ENCODE peak calls at places on chromosomes 3 and 15, in eight cellular contexts. J is effector memory CD4-positive, alpha-beta T cell; G is psoas muscle; T is A549; H is CD8-positive, alpha-beta T cell; N is fibroblast of lung; L is uterus; A is heart left ventricle. P is an unnamed sample. For H3K4me1, the result is how much of the 10 kb centered on the place peaks cover.

GRCh38 chr15:39468828-39469227 is 112.1 kb upstream of the THBS1 start:
- DNase-seq in J (no peak), G (no peak), T (no peak), H (no peak), N (no peak), L (no peak), A (no peak), P (no peak)

GRCh38 chr3:196569003-196569516 is 600 bp downstream of the FBXO45 start:
- DNase-seq in J (peak), G (peak), T (peak), H (peak), N (peak), L (no peak), A (peak), P (peak)

GRCh38 chr15:83205725-83206324 is 1.8 kb downstream of the HDGFL3 start:
- DNase-seq in J (no peak), G (no peak), T (no peak), H (no peak), N (peak), L (no peak), A (no peak), P (no peak)

GRCh38 chr3:56854856-56855620 is 53.3 kb upstream of the ARHGEF3 start:
- DNase-seq in J (no peak), G (no peak), T (no peak), H (no peak), N (no peak), L (no peak), A (no peak), P (no peak)

GRCh38 chr3:37779289-37780152 is 82.2 kb upstream of the CTDSPL start:
- DNase-seq in J (no peak), G (no peak), T (peak), H (no peak), N (peak), L (no peak), A (no peak), P (no peak)

GRCh38 chr3:16173696-16174355 is 654 bp upstream of the GALNT15 start:
- DNase-seq in J (no peak), G (no peak), T (no peak), H (no peak), N (peak), L (no peak), A (no peak), P (no peak)

GRCh38 chr3:159785276-159785675 is 203.4 kb upstream of the IL12A start:
- DNase-seq in J (no peak), G (no peak), T (peak), H (no peak), N (peak), L (no peak), A (no peak), P (no peak)

GRCh38 chr15:90451215-90451850 is 63.3 kb downstream of the IQGAP1 start:
- DNase-seq in J (no peak), G (no peak), T (peak), H (no peak), N (peak), L (no peak), A (no peak), P (no peak)

GRCh38 chr3:54518011-54518675 is 395.8 kb downstream of the CACNA2D3 start:
- DNase-seq in J (no peak), G (no peak), T (no peak), H (no peak), N (no peak), L (no peak), A (no peak), P (no peak)

GRCh38 chr3:175726228-175726627 is 867.1 kb downstream of the NAALADL2 start:
- DNase-seq in J (no peak), G (no peak), T (no peak), H (no peak), N (no peak), L (no peak), A (no peak), P (no peak)

GRCh38 chr15:99181544-99181943 is 67.8 kb downstream of the TTC23 start:
- DNase-seq in J (no peak), G (peak), T (no peak), H (no peak), N (no peak), L (peak), A (peak), P (no peak)

GRCh38 chr15:40939909-40940801 is 11.0 kb downstream of the DLL4 start:
- DNase-seq in J (no peak), G (peak), T (no peak), H (no peak), N (no peak), L (no peak), A (no peak), P (peak)

GRCh38 chr3:101854608-101855304 is 5.4 kb downstream of the NFKBIZ start:
- DNase-seq in J (no peak), G (no peak), T (peak), H (no peak), N (no peak), L (no peak), A (no peak), P (no peak)

GRCh38 chr3:143559291-143559690 is 289.0 kb downstream of the SLC9A9 start:
- DNase-seq in J (no peak), G (no peak), T (no peak), H (no peak), N (no peak), L (no peak), A (no peak), P (no peak)

GRCh38 chr3:133007601-133008000 is 30.6 kb upstream of the TMEM108 start:
- DNase-seq in J (no peak), G (no peak), T (no peak), H (no peak), N (no peak), L (no peak), A (no peak), P (no peak)

GRCh38 chr15:85408270-85408746 is 27.9 kb downstream of the AKAP13 start:
- DNase-seq in J (no peak), G (no peak), T (no peak), H (no peak), N (no peak), L (no peak), A (no peak), P (no peak)

GRCh38 chr3:152276688-152277087 is 8.0 kb downstream of the MBNL1 start:
- DNase-seq in J (no peak), G (no peak), T (no peak), H (no peak), N (no peak), L (no peak), A (no peak), P (no peak)

DNA sequence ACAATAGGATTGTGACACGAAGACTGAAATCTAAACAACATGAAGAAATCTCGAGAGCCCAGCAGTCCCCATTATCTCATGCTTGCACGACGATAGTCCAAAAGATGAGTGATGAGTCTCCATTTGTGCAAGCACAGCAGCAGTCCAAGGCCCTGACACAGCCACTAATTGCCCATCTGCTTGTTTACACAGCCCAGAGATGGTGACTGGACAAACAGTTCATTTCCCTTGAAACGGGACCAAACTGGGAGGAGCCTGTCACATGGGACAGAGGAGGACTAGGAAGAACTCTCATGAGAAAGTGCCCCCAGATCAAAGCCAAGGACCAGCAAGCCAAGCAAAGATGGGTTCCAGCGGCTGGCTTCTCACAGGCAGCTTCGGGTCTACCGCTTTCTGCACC is 121.0 kb downstream of the GREM1 start:
- DNase-seq in J (no peak), G (peak), T (peak), H (no peak), N (peak), L (no peak), A (no peak), P (no peak)
- H3K4me1 ChIP-seq in J (under half), G (under half), T (under half), H (under half), N (under half), L (under half), A (under half), P (under half)

GRCh38 chr3:158770254-158771017 is 31.4 kb upstream of the MFSD1 start:
- DNase-seq in J (no peak), G (no peak), T (peak), H (no peak), N (peak), L (no peak), A (no peak), P (no peak)

GRCh38 chr3:158771577-158771976 is 30.3 kb upstream of the MFSD1 start:
- DNase-seq in J (no peak), G (no peak), T (peak), H (no peak), N (no peak), L (no peak), A (no peak), P (no peak)

GRCh38 chr3:158769519-158770253 is 32.2 kb upstream of the MFSD1 start:
- DNase-seq in J (no peak), G (no peak), T (no peak), H (no peak), N (no peak), L (no peak), A (no peak), P (no peak)

GRCh38 chr3:158771982-158772381 is 29.9 kb upstream of the MFSD1 start:
- DNase-seq in J (no peak), G (no peak), T (no peak), H (no peak), N (no peak), L (no peak), A (no peak), P (no peak)

DNA sequence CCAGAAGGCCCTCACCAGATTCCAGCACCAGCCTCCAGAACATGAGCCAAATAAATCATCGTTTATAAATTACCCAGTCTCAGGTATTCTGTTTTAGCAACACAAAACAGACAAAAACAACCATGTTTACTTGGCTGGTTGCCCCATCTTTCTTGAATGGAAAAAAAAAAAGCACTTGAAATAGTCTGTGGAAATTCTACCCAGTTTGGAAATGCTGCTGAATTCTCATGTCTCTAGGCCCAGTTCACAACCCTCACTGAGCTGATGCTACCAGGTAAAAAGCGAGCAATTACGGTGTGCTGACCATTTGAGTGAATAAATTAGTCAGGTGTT is 30.9 kb upstream of the MFSD1 start:
- DNase-seq in J (no peak), G (no peak), T (no peak), H (no peak), N (no peak), L (no peak), A (no peak), P (no peak)
- H3K27ac ChIP-seq in J (no peak), G (no peak), T (peak), H (no peak), N (no peak), L (peak), A (no peak), P (no peak)

GRCh38 chr3:130656627-130657026 is 90.0 kb downstream of the PIK3R4 start:
- DNase-seq in J (no peak), G (no peak), T (no peak), H (no peak), N (no peak), L (peak), A (no peak), P (no peak)

GRCh38 chr3:130661116-130661515 is 85.5 kb downstream of the PIK3R4 start:
- DNase-seq in J (no peak), G (no peak), T (no peak), H (no peak), N (peak), L (no peak), A (no peak), P (no peak)

GRCh38 chr3:130662407-130663028 is 84.1 kb downstream of the PIK3R4 start:
- DNase-seq in J (no peak), G (no peak), T (no peak), H (no peak), N (peak), L (peak), A (no peak), P (no peak)

GRCh38 chr3:130658666-130659065 is 88.0 kb downstream of the PIK3R4 start:
- DNase-seq in J (no peak), G (no peak), T (no peak), H (no peak), N (peak), L (peak), A (no peak), P (no peak)
- H3K4me1 ChIP-seq in J (under half), G (under half), T (under half), H (under half), N (under half), L (under half), A (under half), P (under half)

GRCh38 chr15:65405793-65406192 is 17.0 kb downstream of the IGDCC4 start:
- DNase-seq in J (no peak), G (peak), T (no peak), H (no peak), N (no peak), L (no peak), A (no peak), P (no peak)
- H3K27ac ChIP-seq in J (no peak), G (peak), T (no peak), H (no peak), N (no peak), L (no peak), A (no peak), P (no peak)

GRCh38 chr15:78069052-78069414 is 8.5 kb downstream of the TBC1D2B start:
- DNase-seq in J (no peak), G (no peak), T (no peak), H (no peak), N (no peak), L (no peak), A (no peak), P (no peak)

GRCh38 chr15:78072080-78072892 is 5.2 kb downstream of the TBC1D2B start:
- DNase-seq in J (no peak), G (no peak), T (no peak), H (no peak), N (peak), L (peak), A (no peak), P (no peak)

GRCh38 chr15:78069630-78070029 is 7.9 kb downstream of the TBC1D2B start:
- DNase-seq in J (no peak), G (no peak), T (no peak), H (no peak), N (no peak), L (no peak), A (no peak), P (no peak)

GRCh38 chr15:78071378-78071777 is 6.1 kb downstream of the TBC1D2B start:
- DNase-seq in J (no peak), G (no peak), T (no peak), H (no peak), N (no peak), L (no peak), A (no peak), P (no peak)

DNA sequence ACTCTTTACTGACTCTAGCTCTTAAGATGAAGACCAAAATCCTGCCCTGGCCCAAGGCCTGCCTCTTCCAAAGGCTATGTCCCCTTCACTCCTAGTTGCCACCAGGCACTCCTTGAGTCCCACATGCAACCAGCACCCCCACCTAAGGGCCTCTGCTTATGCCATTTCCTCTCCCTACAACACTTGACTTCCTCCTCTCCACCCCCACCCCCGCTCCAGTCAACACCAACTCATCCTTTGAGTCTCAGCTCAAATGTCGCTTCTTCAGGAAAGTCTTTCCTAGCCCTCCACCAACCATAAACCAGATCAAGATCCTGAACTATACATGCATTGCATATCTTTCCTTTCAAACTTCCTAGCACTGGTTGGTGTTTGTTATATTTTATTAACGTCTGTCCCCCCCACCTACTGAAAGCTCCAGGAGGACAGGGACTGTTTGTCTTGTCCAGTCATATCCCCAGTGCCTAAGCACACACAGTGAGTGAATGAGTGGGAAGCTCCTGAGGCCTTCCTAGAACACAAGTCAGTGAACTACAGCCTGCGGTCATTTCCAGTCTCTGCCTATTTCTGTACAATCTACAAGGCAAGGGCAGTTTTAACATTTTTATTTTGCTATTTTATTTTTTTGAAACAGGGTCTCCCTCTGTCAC is 7.3 kb downstream of the TBC1D2B start:
- DNase-seq in J (no peak), G (no peak), T (no peak), H (no peak), N (no peak), L (no peak), A (no peak), P (no peak)
- H3K4me1 ChIP-seq in J (half or more), G (half or more), T (under half), H (half or more), N (half or more), L (under half), A (under half), P (half or more)

DNA sequence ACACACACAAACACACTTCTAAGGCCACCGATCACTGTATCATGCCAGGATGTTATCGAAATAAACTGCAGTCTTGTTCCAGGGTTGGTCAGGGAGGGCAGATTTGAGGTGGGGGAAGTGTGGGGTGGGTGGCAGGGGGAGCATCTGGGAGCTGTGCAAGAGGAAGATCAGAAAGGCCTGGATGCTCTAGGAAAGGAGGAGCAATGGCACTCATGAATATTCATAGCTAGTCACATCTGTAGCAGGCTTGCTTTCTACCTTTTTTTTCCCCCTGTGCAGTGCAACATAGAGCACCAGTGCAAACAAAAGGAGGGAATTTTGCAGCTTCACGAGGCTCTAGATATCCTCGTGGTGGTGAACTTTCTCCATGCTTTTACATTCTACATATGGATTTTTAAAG is 84.9 kb downstream of the MEIS2 start:
- DNase-seq in J (no peak), G (no peak), T (no peak), H (no peak), N (peak), L (no peak), A (no peak), P (no peak)
- H3K27ac ChIP-seq in J (no peak), G (no peak), T (no peak), H (no peak), N (peak), L (peak), A (peak), P (no peak)

GRCh38 chr3:107239703-107240102 is 137.5 kb upstream of the CCDC54 start:
- DNase-seq in J (no peak), G (no peak), T (no peak), H (no peak), N (no peak), L (no peak), A (no peak), P (no peak)

GRCh38 chr3:107238787-107239186 is 138.5 kb upstream of the CCDC54 start:
- DNase-seq in J (no peak), G (no peak), T (no peak), H (no peak), N (no peak), L (no peak), A (no peak), P (no peak)

GRCh38 chr3:107241217-107241616 is 136.0 kb upstream of the CCDC54 start:
- DNase-seq in J (no peak), G (no peak), T (peak), H (no peak), N (peak), L (peak), A (peak), P (no peak)

GRCh38 chr3:107242579-107242978 is 134.7 kb upstream of the CCDC54 start:
- DNase-seq in J (no peak), G (no peak), T (no peak), H (no peak), N (no peak), L (no peak), A (no peak), P (no peak)

DNA sequence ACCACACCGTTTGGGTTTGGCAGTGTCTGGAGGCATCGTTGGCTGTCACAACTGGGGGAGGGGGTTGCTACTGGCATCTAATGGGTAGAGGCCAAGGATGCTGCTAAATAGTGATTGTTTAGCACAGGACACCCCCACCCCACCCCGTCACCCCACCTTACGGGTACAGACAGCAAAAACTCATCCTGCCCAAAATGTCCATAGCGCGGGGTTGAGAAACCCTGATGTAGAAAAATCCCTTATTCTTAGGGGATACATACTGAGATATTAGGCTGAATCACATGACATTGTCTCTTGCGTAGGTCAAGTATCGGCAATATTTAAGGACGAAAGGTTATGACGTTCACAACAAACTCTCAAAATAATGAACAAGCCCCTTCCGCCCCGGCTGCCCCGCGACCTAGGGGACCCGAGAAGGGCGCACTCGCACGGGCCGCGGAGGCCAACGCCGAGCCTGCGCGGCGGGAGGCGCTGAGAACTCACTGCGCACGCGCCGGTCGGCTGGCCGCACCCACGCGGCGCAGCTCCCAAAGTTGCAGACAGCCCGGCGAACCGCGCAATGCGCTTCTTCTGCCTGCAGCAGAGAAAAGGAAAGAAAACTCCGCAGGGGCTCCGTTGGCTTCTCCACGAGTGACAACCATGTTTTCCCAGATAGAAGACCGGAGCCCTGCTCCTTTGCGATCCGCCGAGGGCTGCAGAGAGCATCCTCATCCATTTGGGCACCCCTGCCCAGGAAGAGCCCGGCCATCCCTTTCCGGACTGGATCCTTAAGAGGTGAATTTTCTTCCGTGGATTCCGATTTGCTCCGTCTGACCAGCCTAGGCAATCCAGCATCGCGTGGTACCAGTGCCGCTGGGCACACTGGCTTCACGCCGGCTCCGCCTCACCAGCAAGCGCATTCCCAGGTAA is 136.8 kb upstream of the CCDC54 start:
- DNase-seq in J (peak), G (peak), T (peak), H (peak), N (peak), L (peak), A (peak), P (peak)
- H3K4me1 ChIP-seq in J (under half), G (under half), T (under half), H (under half), N (under half), L (under half), A (under half), P (under half)

GRCh38 chr3:25884981-25885380 is 95.1 kb downstream of the OXSM start:
- DNase-seq in J (no peak), G (no peak), T (no peak), H (no peak), N (no peak), L (no peak), A (no peak), P (no peak)
- H3K27ac ChIP-seq in J (no peak), G (no peak), T (no peak), H (no peak), N (no peak), L (no peak), A (no peak), P (peak)

P was measured in RWPE2.